ENCODE peak calls at places on chromosomes 6 and 20, in ten cellular contexts. X, A, N, D, V, Q, P, T, F and S are unnamed samples.
A peak's percentile ranks its signal among the peaks of the same experiment; 100 is the strongest.

GRCh38 chr20:20367681-20368413 is at the start of gene INSM1:
- DNase-seq in X (no peak), A (no peak), N (no peak), D (no peak), V (peak; percentile 40), Q (peak; percentile 79), P (no peak), T (peak; percentile 37), F (no peak), S (no peak)

GRCh38 chr6:96014846-96015245 is 928 bp upstream of the FUT9 start:
- DNase-seq in X (no peak), A (no peak), N (no peak), D (no peak), V (no peak), Q (no peak), P (no peak), T (no peak), F (no peak), S (no peak)

GRCh38 chr6:87040729-87041128 is 54.2 kb downstream of the CGA start:
- DNase-seq in X (no peak), A (no peak), N (no peak), D (no peak), V (no peak), Q (no peak), P (no peak), T (no peak), F (no peak), S (no peak)

GRCh38 chr20:51132286-51132810 is 109.4 kb upstream of the KCNG1 start:
- DNase-seq in X (no peak), A (no peak), N (no peak), D (no peak), V (no peak), Q (no peak), P (no peak), T (no peak), F (no peak), S (no peak)

GRCh38 chr6:89977808-89978748 is 83.8 kb downstream of the GJA10 start:
- DNase-seq in X (peak; percentile 99), A (no peak), N (peak; percentile 63), D (no peak), V (no peak), Q (peak; percentile 71), P (peak; percentile 35), T (no peak), F (no peak), S (no peak)

GRCh38 chr6:170124836-170125235 is 166.0 kb downstream of the DLL1 start:
- DNase-seq in X (no peak), A (no peak), N (no peak), D (peak; percentile 71), V (peak; percentile 14), Q (no peak), P (no peak), T (no peak), F (no peak), S (no peak)

GRCh38 chr6:43074847-43075741 is 1.0 kb upstream of the PTK7 start:
- DNase-seq in X (peak; percentile 88), A (no peak), N (no peak), D (no peak), V (no peak), Q (peak; percentile 18), P (no peak), T (no peak), F (no peak), S (no peak)

GRCh38 chr20:37326666-37327065 is 19.3 kb upstream of the SRC start:
- DNase-seq in X (no peak), A (no peak), N (no peak), D (no peak), V (no peak), Q (no peak), P (no peak), T (no peak), F (no peak), S (no peak)

GRCh38 chr6:100304575-100304974 is 160.1 kb downstream of the SIM1 start:
- DNase-seq in X (no peak), A (no peak), N (no peak), D (no peak), V (no peak), Q (no peak), P (no peak), T (no peak), F (no peak), S (no peak)

GRCh38 chr6:118387921-118388701 is 160.0 kb upstream of the PLN start:
- DNase-seq in X (peak; percentile 93), A (peak; percentile 76), N (no peak), D (no peak), V (no peak), Q (peak; percentile 75), P (no peak), T (no peak), F (peak; percentile 3), S (no peak)

GRCh38 chr6:70857387-70858077 is 99.3 kb downstream of the B3GAT2 start:
- DNase-seq in X (no peak), A (no peak), N (no peak), D (no peak), V (no peak), Q (no peak), P (no peak), T (no peak), F (no peak), S (no peak)

GRCh38 chr6:87623248-87623647 is 33.3 kb downstream of the ORC3 start:
- DNase-seq in X (no peak), A (no peak), N (no peak), D (no peak), V (no peak), Q (no peak), P (no peak), T (no peak), F (no peak), S (no peak)

GRCh38 chr20:10277616-10278015 is 59.0 kb downstream of the SNAP25 start:
- DNase-seq in X (no peak), A (no peak), N (no peak), D (no peak), V (peak; percentile 75), Q (no peak), P (no peak), T (no peak), F (no peak), S (no peak)

GRCh38 chr20:10278416-10278815 is 59.8 kb downstream of the SNAP25 start:
- DNase-seq in X (no peak), A (no peak), N (no peak), D (no peak), V (peak; percentile 44), Q (no peak), P (no peak), T (no peak), F (no peak), S (no peak)

GRCh38 chr20:10282930-10283556 is 64.4 kb downstream of the SNAP25 start:
- DNase-seq in X (no peak), A (no peak), N (no peak), D (no peak), V (peak; percentile 61), Q (no peak), P (no peak), T (no peak), F (no peak), S (no peak)

GRCh38 chr20:10281911-10282310 is 63.3 kb downstream of the SNAP25 start:
- DNase-seq in X (no peak), A (no peak), N (no peak), D (no peak), V (no peak), Q (no peak), P (no peak), T (no peak), F (no peak), S (no peak)

GRCh38 chr20:10280016-10280908 is 61.6 kb downstream of the SNAP25 start:
- DNase-seq in X (no peak), A (no peak), N (no peak), D (no peak), V (peak; percentile 87), Q (no peak), P (no peak), T (no peak), F (no peak), S (no peak)
- H3K4me1 ChIP-seq in X (peaks cover 4% of the 10 kb centered on the region), A (no peaks in the 10 kb centered on the region), N (no peaks in the 10 kb centered on the region), D (no peaks in the 10 kb centered on the region), V (peaks cover 5% of the 10 kb centered on the region), Q (no peaks in the 10 kb centered on the region), P (no peaks in the 10 kb centered on the region), T (no peaks in the 10 kb centered on the region), F (no peaks in the 10 kb centered on the region), S (no peaks in the 10 kb centered on the region)

DNA sequence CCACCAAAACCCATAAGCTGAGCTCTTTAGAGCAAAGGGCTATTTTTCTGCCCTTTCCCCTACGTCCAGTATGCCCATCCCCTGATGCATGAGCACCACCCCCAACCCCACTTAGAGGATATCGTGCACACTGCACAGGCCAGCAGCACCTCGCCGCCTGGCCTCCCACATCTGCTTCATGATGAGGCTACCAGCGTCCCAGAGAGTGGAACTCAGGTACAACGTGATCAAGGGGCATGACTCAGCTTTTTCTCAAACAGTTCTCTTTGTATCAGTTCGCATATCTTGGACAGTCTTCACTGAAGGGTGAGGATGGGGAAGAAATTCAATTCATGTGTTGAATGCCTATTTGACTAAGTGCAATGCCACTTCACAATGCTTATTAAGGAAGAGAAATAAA is 81.9 kb upstream of the QKI start:
- DNase-seq in X (no peak), A (no peak), N (peak; percentile 15), D (no peak), V (no peak), Q (no peak), P (no peak), T (no peak), F (no peak), S (no peak)
- H3K4me3 ChIP-seq in X (no peak overlapping the region), A (no peak overlapping the region), N (no peak overlapping the region), D (no peak overlapping the region), V (no peak overlapping the region), Q (no peak overlapping the region), P (no peak overlapping the region), T (no peak overlapping the region), F (no peak overlapping the region), S (no peak overlapping the region)

DNA sequence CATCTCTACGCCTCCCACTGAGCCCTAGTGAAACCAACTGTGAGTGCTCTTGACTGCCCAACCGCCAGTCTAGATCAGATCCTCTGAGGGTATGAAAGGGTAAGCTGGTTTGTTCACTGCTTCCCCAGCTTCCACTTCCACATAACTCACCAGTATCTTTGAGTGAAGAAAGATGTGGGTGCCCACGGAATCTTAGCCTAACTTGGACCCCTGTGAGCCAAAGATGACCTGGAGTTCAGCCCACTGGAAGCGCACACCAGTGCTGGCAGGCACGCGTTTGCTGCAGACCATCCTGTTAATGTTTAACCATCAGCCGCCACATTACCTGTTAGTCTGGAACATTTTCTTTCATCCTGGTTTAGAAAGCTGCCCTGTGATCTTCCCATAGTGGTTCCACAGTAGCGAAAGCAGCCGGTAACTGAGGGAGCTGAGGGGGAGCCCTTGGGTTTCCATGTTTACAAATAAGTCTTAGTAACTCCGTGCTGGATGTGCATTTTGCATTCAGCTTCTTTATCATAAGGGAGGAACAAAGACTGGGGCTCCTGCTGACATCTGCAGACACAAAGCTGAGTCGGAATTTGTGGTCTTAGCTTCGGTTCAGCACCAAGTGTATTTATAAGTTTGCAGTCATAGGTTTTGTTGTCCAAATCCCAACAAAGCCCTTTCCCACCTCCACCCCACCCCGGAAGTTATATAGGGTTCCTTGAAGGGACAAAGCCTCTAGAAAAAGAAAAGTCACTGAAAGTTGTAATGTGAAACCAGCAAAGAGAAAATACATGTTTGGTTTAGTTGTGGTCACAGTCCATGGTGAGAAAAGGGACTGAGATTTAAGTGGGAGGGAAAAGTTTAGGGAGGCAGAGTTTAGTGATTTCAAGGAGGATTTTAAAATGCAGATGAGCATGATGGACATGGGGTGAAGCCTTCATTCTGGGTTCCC is 71.0 kb downstream of the SSR1 start:
- DNase-seq in X (peak; percentile 48), A (no peak), N (no peak), D (peak; percentile 70), V (no peak), Q (no peak), P (no peak), T (no peak), F (no peak), S (no peak)
- H3K36me3 ChIP-seq in X (peaks cover 16% of the 10 kb centered on the region), A (peaks cover 4% of the 10 kb centered on the region), N (no peaks in the 10 kb centered on the region), D (peaks cover 35% of the 10 kb centered on the region), V (peaks cover 5% of the 10 kb centered on the region), Q (no peaks in the 10 kb centered on the region), P (peaks cover 50% of the 10 kb centered on the region), T (no peaks in the 10 kb centered on the region), F (peaks cover 3% of the 10 kb centered on the region), S (peaks cover 23% of the 10 kb centered on the region)

GRCh38 chr6:122461885-122462284 is 9.7 kb downstream of the SERINC1 start:
- DNase-seq in X (no peak), A (no peak), N (no peak), D (no peak), V (no peak), Q (no peak), P (no peak), T (no peak), F (no peak), S (no peak)
- H3K4me1 ChIP-seq in X (no peaks in the 10 kb centered on the region), A (peaks cover 13% of the 10 kb centered on the region), N (peaks cover 58% of the 10 kb centered on the region), D (peaks cover 93% of the 10 kb centered on the region), V (peaks cover 3% of the 10 kb centered on the region), Q (no peaks in the 10 kb centered on the region), P (peaks cover 75% of the 10 kb centered on the region), T (peaks cover 19% of the 10 kb centered on the region), F (no peaks in the 10 kb centered on the region), S (peaks cover 94% of the 10 kb centered on the region)